ENCODE peak calls at places on chromosomes 13 and 19, in nine cellular contexts. V is ascending aorta; P is astrocyte of the cerebellum; X is SW480; G is EH; R is CD8-positive, alpha-beta memory T cell; Y is MV-4-11; A is adipocyte; O is stimulated activated CD8-positive, alpha-beta memory T cell treated with anti-CD3 and anti-CD28 coated beads, Interleukin-4, amount 100 ng/mL, for 1 hour. Q is an unnamed sample.

GRCh38 chr13:94800423-94800822 is 88.1 kb upstream of the SOX21 start:
- DNase-seq in G (peak; percentile 1), X (no peak), R (no peak), P (no peak), A (no peak), O (no peak), V (no peak), Y (no peak), Q (no peak)

GRCh38 chr13:113816925-113817859 is 46.7 kb downstream of the GAS6 start:
- DNase-seq in P (peak; percentile 73), G (peak; percentile 84), Y (peak; percentile 90), V (peak; percentile 95), R (peak; percentile 76), X (peak; percentile 94), A (peak; percentile 90), O (peak; percentile 66), Q (peak; percentile 81)

GRCh38 chr19:47729799-47730520 is 15.4 kb upstream of the NOP53 start:
- DNase-seq in O (no peak), R (no peak), V (peak; percentile 87), P (no peak), X (peak; percentile 84), G (no peak), Y (no peak), A (no peak), Q (no peak)

GRCh38 chr19:1882089-1882785 is 3.1 kb downstream of the ABHD17A start:
- DNase-seq in Y (peak; percentile 35), P (no peak), A (no peak), G (no peak), X (no peak), O (peak; percentile 64), V (peak; percentile 66), R (peak; percentile 70), Q (peak; percentile 88)

GRCh38 chr13:106182404-106182803 is 353.1 kb downstream of the EFNB2 start:
- DNase-seq in O (no peak), V (no peak), P (peak; percentile 82), Y (peak; percentile 97), G (peak; percentile 95), X (peak; percentile 74), A (peak; percentile 70), R (no peak), Q (no peak)

GRCh38 chr19:7757358-7757757 is 5.7 kb upstream of the CLEC4M start:
- DNase-seq in P (no peak), Y (no peak), X (no peak), V (no peak), G (no peak), R (no peak), A (no peak), O (no peak), Q (no peak)

GRCh38 chr13:114034481-114034891 is 60.6 kb upstream of the C13orf46 start:
- DNase-seq in A (no peak), X (no peak), R (no peak), V (no peak), O (no peak), Y (no peak), G (peak; percentile 23), P (no peak), Q (no peak)

GRCh38 chr19:15181394-15181793 is 19.4 kb downstream of the NOTCH3 start:
- DNase-seq in P (no peak), Y (no peak), V (no peak), G (no peak), A (no peak), O (no peak), X (peak; percentile 66), R (no peak), Q (no peak)

GRCh38 chr19:51724543-51724942 is 752 bp upstream of the HAS1 start:
- DNase-seq in V (no peak), P (no peak), R (no peak), Y (no peak), O (no peak), A (peak; percentile 13), G (no peak), X (no peak), Q (no peak)

GRCh38 chr19:13803038-13803437 is 7.8 kb downstream of the ZSWIM4 start:
- DNase-seq in X (no peak), G (no peak), Y (no peak), V (no peak), A (no peak), R (no peak), P (no peak), O (no peak), Q (no peak)

GRCh38 chr19:10988921-10989320 is 28.1 kb downstream of the SMARCA4 start:
- DNase-seq in V (no peak), A (no peak), O (no peak), X (no peak), Y (no peak), R (no peak), G (no peak), P (no peak), Q (peak; percentile 32)

GRCh38 chr19:17220207-17220758 is 5.1 kb downstream of the USE1 start:
- DNase-seq in X (peak; percentile 53), V (no peak), G (peak; percentile 75), R (no peak), P (peak; percentile 43), Y (peak; percentile 87), O (no peak), A (peak; percentile 64), Q (no peak)

GRCh38 chr13:99577934-99578917 is 77.0 kb downstream of the TM9SF2 start:
- DNase-seq in X (no peak), P (no peak), R (no peak), G (peak; percentile 22), V (no peak), Y (no peak), O (no peak), A (peak; percentile 44), Q (no peak)

GRCh38 chr13:110225007-110225406 is 82.0 kb downstream of the COL4A1 start:
- DNase-seq in V (no peak), A (no peak), P (no peak), R (no peak), Y (no peak), X (no peak), G (no peak), O (no peak), Q (no peak)

GRCh38 chr19:11445141-11445540 is 9.7 kb downstream of the PRKCSH start:
- DNase-seq in Y (no peak), P (no peak), R (no peak), A (no peak), V (no peak), X (no peak), G (no peak), O (no peak), Q (peak; percentile 53)

GRCh38 chr19:1863638-1864479 is 480 bp upstream of the KLF16 start:
- DNase-seq in R (peak; percentile 91), G (peak; percentile 92), X (peak; percentile 79), V (peak; percentile 92), O (peak; percentile 87), A (peak; percentile 97), Y (peak; percentile 93), P (peak; percentile 78), Q (peak; percentile 96)

GRCh38 chr13:45142440-45143345 is 22.4 kb downstream of the GTF2F2 start:
- DNase-seq in A (no peak), O (no peak), X (peak; percentile 92), P (no peak), R (no peak), V (no peak), Y (no peak), G (peak; percentile 22), Q (no peak)

GRCh38 chr13:79987761-79988160 is 353.2 kb downstream of the SPRY2 start:
- DNase-seq in V (no peak), Y (no peak), A (no peak), O (no peak), X (no peak), P (no peak), R (no peak), G (no peak), Q (no peak)

GRCh38 chr19:5117421-5117820 is 148.5 kb downstream of the KDM4B start:
- DNase-seq in P (no peak), R (no peak), G (no peak), O (no peak), V (no peak), A (no peak), X (no peak), Y (no peak), Q (no peak)

GRCh38 chr19:39409207-39409885 is 2.7 kb downstream of the ZFP36 start:
- DNase-seq in P (no peak), X (peak; percentile 99), A (peak; percentile 93), V (peak; percentile 94), R (peak; percentile 77), O (peak; percentile 86), Y (peak; percentile 76), G (peak; percentile 74), Q (peak; percentile 79)

GRCh38 chr13:30159446-30159839 is 147.9 kb downstream of the KATNAL1 start:
- DNase-seq in P (peak; percentile 82), O (no peak), X (peak; percentile 20), V (no peak), R (no peak), G (peak; percentile 84), Y (no peak), A (peak; percentile 22), Q (peak; percentile 72)

GRCh38 chr13:49594576-49594975 is 9.2 kb upstream of the RCBTB1 start:
- DNase-seq in G (no peak), R (no peak), X (no peak), P (no peak), O (no peak), V (no peak), Y (no peak), A (no peak), Q (no peak)

GRCh38 chr19:54530866-54531265 is 28.2 kb downstream of the LAIR2 start:
- DNase-seq in V (no peak), R (no peak), G (no peak), X (no peak), Y (no peak), P (no peak), O (no peak), A (no peak), Q (no peak)

GRCh38 chr19:5926641-5927438 is 12.8 kb downstream of the CAPS start:
- DNase-seq in V (peak; percentile 83), O (no peak), Y (no peak), P (no peak), G (peak; percentile 74), R (no peak), A (peak; percentile 88), X (no peak), Q (no peak)

GRCh38 chr19:34495416-34495815 is 13.9 kb downstream of the WTIP start:
- DNase-seq in R (no peak), O (no peak), G (no peak), A (no peak), P (no peak), Y (no peak), X (no peak), V (no peak), Q (no peak)

GRCh38 chr13:113786262-113786841 is 27.3 kb downstream of the TMEM255B start:
- DNase-seq in R (no peak), X (no peak), O (no peak), P (no peak), A (no peak), V (no peak), Y (peak; percentile 5), G (peak; percentile 73), Q (no peak)

GRCh38 chr13:34128661-34129060 is 310.7 kb downstream of the RFC3 start:
- DNase-seq in X (no peak), R (no peak), Y (no peak), G (peak; percentile 67), P (no peak), V (no peak), O (no peak), A (peak; percentile 39), Q (no peak)

GRCh38 chr19:31639306-31639705 is 290.1 kb upstream of the TSHZ3 start:
- DNase-seq in V (no peak), Y (peak; percentile 6), X (peak; percentile 7), G (no peak), A (no peak), P (no peak), R (no peak), O (no peak), Q (no peak)